ENCODE peak calls at places on chromosomes 12 and 14, in nine cellular contexts. O is iPS DF 6.9; D is T-helper 1 cell; E is stimulated activated CD4-positive, alpha-beta T cell treated with anti-CD3 and anti-CD28 coated beads, Interleukin-1b, Interleukin-23, amount 100 ng/mL, for 1 hour; N is NCI-H2081; H is stomach; M is hepatocyte; V is NCI-H1417; P is naive thymus-derived CD4-positive, alpha-beta T cell. Y is an unnamed sample.

GRCh38 chr12:63804746-63805145 is 25.0 kb downstream of the RXYLT1 start:
- DNase-seq in O (no peak), D (no peak), E (no peak), N (no peak), H (no peak), M (no peak), V (no peak), P (no peak), Y (no peak)

GRCh38 chr12:53989227-53990113 is 4.5 kb downstream of the HOXC10 start:
- DNase-seq in O (no peak), D (no peak), E (no peak), N (peak; percentile 48), H (no peak), M (peak; percentile 74), V (peak; percentile 71), P (no peak), Y (peak; percentile 34)

GRCh38 chr12:21941522-21942376 is 523 bp upstream of the ABCC9 start:
- DNase-seq in O (no peak), D (no peak), E (no peak), N (no peak), H (no peak), M (peak; percentile 75), V (no peak), P (no peak), Y (no peak)

GRCh38 chr12:94855853-94856252 is 147.6 kb downstream of the NDUFA12 start:
- DNase-seq in O (no peak), D (no peak), E (no peak), N (no peak), H (no peak), M (no peak), V (no peak), P (no peak), Y (no peak)

GRCh38 chr12:80936353-80936641 is 1.4 kb downstream of the LIN7A start:
- DNase-seq in O (no peak), D (no peak), E (no peak), N (peak; percentile 79), H (no peak), M (peak; percentile 57), V (no peak), P (no peak), Y (peak; percentile 84)

GRCh38 chr12:115375188-115375991 is 691.4 kb upstream of the TBX3 start:
- DNase-seq in O (no peak), D (no peak), E (no peak), N (no peak), H (no peak), M (peak; percentile 65), V (no peak), P (no peak), Y (no peak)

GRCh38 chr14:90652626-90653025 is 163.6 kb downstream of the TTC7B start:
- DNase-seq in O (no peak), D (no peak), E (no peak), N (no peak), H (no peak), M (no peak), V (no peak), P (no peak), Y (no peak)

GRCh38 chr12:49985981-49986380 is 13.2 kb downstream of the AQP6 start:
- DNase-seq in O (no peak), D (no peak), E (no peak), N (no peak), H (no peak), M (no peak), V (no peak), P (no peak), Y (no peak)

GRCh38 chr14:36520601-36521525 is 831 bp upstream of the NKX2-1 start:
- DNase-seq in O (no peak), D (no peak), E (no peak), N (peak; percentile 70), H (peak; percentile 44), M (peak; percentile 61), V (peak; percentile 92), P (no peak), Y (peak; percentile 82)

GRCh38 chr14:74302634-74303569 is at the start of gene ABCD4:
- DNase-seq in O (peak; percentile 96), D (peak; percentile 67), E (peak; percentile 75), N (peak; percentile 95), H (peak; percentile 94), M (peak; percentile 96), V (peak; percentile 98), P (peak; percentile 52), Y (peak; percentile 91)

GRCh38 chr12:48286665-48287064 is 64.1 kb downstream of the ZNF641 start:
- DNase-seq in O (no peak), D (no peak), E (no peak), N (no peak), H (no peak), M (peak; percentile 16), V (no peak), P (no peak), Y (no peak)

GRCh38 chr12:26121841-26122680 is 2.8 kb downstream of the BHLHE41 start:
- DNase-seq in O (no peak), D (peak; percentile 12), E (no peak), N (peak; percentile 37), H (no peak), M (peak; percentile 67), V (peak; percentile 76), P (peak; percentile 19), Y (no peak)

GRCh38 chr12:105658389-105658788 is 327.9 kb downstream of the C12orf75 start:
- DNase-seq in O (no peak), D (no peak), E (no peak), N (no peak), H (no peak), M (no peak), V (no peak), P (no peak), Y (no peak)

GRCh38 chr12:6295187-6295811 is 15.2 kb upstream of the PLEKHG6 start:
- DNase-seq in O (no peak), D (no peak), E (no peak), N (peak; percentile 33), H (peak; percentile 48), M (peak; percentile 91), V (peak; percentile 87), P (no peak), Y (no peak)

GRCh38 chr12:57523706-57524614 is 1.3 kb downstream of the MBD6 start:
- DNase-seq in O (no peak), D (no peak), E (no peak), N (no peak), H (no peak), M (no peak), V (peak; percentile 51), P (no peak), Y (no peak)

GRCh38 chr14:31829256-31829923 is 247.7 kb upstream of the ARHGAP5 start:
- DNase-seq in O (no peak), D (no peak), E (no peak), N (no peak), H (no peak), M (peak; percentile 44), V (no peak), P (no peak), Y (no peak)

GRCh38 chr12:52323416-52324067 is 2.3 kb upstream of the KRT83 start:
- DNase-seq in O (no peak), D (no peak), E (no peak), N (peak; percentile 68), H (no peak), M (no peak), V (peak; percentile 89), P (no peak), Y (no peak)

GRCh38 chr14:73227812-73228781 is 9.2 kb upstream of the PAPLN start:
- DNase-seq in O (no peak), D (no peak), E (no peak), N (no peak), H (no peak), M (peak; percentile 74), V (no peak), P (no peak), Y (no peak)

GRCh38 chr12:45208604-45209487 is 7.0 kb upstream of the ANO6 start:
- DNase-seq in O (no peak), D (no peak), E (no peak), N (no peak), H (no peak), M (no peak), V (no peak), P (no peak), Y (no peak)

GRCh38 chr14:70555890-70556289 is 21.1 kb upstream of the ADAM20 start:
- DNase-seq in O (no peak), D (no peak), E (no peak), N (no peak), H (no peak), M (no peak), V (no peak), P (no peak), Y (no peak)

GRCh38 chr14:104967414-104968152 is 10.6 kb downstream of the AHNAK2 start:
- DNase-seq in O (no peak), D (no peak), E (no peak), N (no peak), H (peak; percentile 64), M (peak; percentile 65), V (no peak), P (no peak), Y (peak; percentile 41)

GRCh38 chr12:66668311-66668710 is 10.6 kb downstream of the GRIP1 start:
- DNase-seq in O (no peak), D (no peak), E (no peak), N (peak; percentile 48), H (no peak), M (no peak), V (peak; percentile 11), P (no peak), Y (no peak)

GRCh38 chr12:113439606-113440030 is 17.4 kb downstream of the SDSL start:
- DNase-seq in O (no peak), D (no peak), E (no peak), N (peak; percentile 3), H (peak; percentile 39), M (peak; percentile 76), V (peak; percentile 80), P (no peak), Y (peak; percentile 77)

Y was measured in NCI-H510A treated with DMSO at 0.1 percent for 48 hours.